ENCODE peak calls at places on chromosomes 4 and X, in ten cellular contexts. B, L, T, R, Z, V, G, E, K and J are unnamed samples.

GRCh38 chr4:186326391-186326790 is 60.4 kb downstream of the F11 start:
- DNase-seq in B (no peak), L (no peak), T (peak; percentile 17), R (no peak), Z (no peak), V (no peak), G (no peak), E (no peak), K (no peak), J (no peak)

GRCh38 chr4:183493246-183493645 is 11.6 kb upstream of the ING2 start:
- DNase-seq in B (no peak), L (no peak), T (no peak), R (no peak), Z (no peak), V (no peak), G (no peak), E (no peak), K (no peak), J (no peak)

GRCh38 chr4:79920454-79920853 is 152.6 kb downstream of the ANTXR2 start:
- DNase-seq in B (no peak), L (no peak), T (no peak), R (no peak), Z (no peak), V (no peak), G (no peak), E (no peak), K (no peak), J (no peak)

GRCh38 chrX:134544614-134545255 is 84.8 kb downstream of the HPRT1 start:
- DNase-seq in B (peak; percentile 76), L (no peak), T (no peak), R (no peak), Z (no peak), V (peak; percentile 57), G (no peak), E (no peak), K (peak; percentile 69), J (peak; percentile 44)

GRCh38 chr4:55435136-55435535 is 39.4 kb downstream of the TMEM165 start:
- DNase-seq in B (no peak), L (no peak), T (peak; percentile 48), R (no peak), Z (no peak), V (peak; percentile 41), G (no peak), E (no peak), K (no peak), J (no peak)

GRCh38 chr4:161952382-161952781 is 211.4 kb downstream of the FSTL5 start:
- DNase-seq in B (no peak), L (no peak), T (no peak), R (no peak), Z (no peak), V (no peak), G (no peak), E (no peak), K (no peak), J (no peak)

GRCh38 chrX:40299028-40299479 is 201.3 kb upstream of the BCOR start:
- DNase-seq in B (peak; percentile 76), L (no peak), T (no peak), R (no peak), Z (no peak), V (peak; percentile 74), G (no peak), E (no peak), K (no peak), J (no peak)

GRCh38 chrX:71541546-71542022 is 8.7 kb downstream of the OGT start:
- DNase-seq in B (no peak), L (no peak), T (peak; percentile 75), R (no peak), Z (no peak), V (no peak), G (no peak), E (no peak), K (no peak), J (no peak)

GRCh38 chrX:39896951-39897740 is 200.6 kb downstream of the BCOR start:
- DNase-seq in B (peak; percentile 92), L (no peak), T (peak; percentile 62), R (no peak), Z (peak; percentile 35), V (peak; percentile 65), G (no peak), E (peak; percentile 30), K (no peak), J (no peak)

GRCh38 chr4:8241211-8241779 is 28.3 kb upstream of the HTRA3 start:
- DNase-seq in B (no peak), L (peak; percentile 12), T (no peak), R (peak; percentile 15), Z (no peak), V (no peak), G (no peak), E (no peak), K (peak; percentile 59), J (no peak)

GRCh38 chr4:154779362-154779947 is 1.6 kb upstream of the RBM46 start:
- DNase-seq in B (no peak), L (no peak), T (peak; percentile 39), R (no peak), Z (no peak), V (peak; percentile 69), G (no peak), E (no peak), K (no peak), J (no peak)

GRCh38 chr4:77074961-77075855 is 581 bp downstream of the CCNI start:
- DNase-seq in B (peak; percentile 87), L (peak; percentile 77), T (peak; percentile 65), R (peak; percentile 81), Z (peak; percentile 74), V (peak; percentile 80), G (peak; percentile 75), E (peak; percentile 80), K (peak; percentile 96), J (peak; percentile 76)

DNA sequence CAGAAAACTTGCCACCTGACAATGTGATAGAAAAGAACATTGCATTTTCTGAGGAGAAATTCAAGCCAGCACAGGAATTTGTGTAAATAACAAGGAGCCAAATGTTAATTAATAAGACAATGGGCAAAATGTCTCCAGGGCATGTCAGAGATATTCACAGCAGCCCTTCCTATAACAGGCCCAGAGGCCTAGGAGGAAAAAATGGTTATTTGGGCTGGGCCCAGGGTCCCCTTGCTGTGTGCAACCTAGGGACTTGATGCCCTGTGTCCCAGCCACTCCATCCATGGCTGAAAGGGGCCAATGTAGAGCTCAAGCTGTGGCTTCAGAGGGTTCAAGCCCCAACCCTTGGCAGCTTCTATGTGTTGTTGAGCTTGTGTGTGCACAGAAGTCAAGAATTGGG is 55.5 kb upstream of the GABRG1 start:
- DNase-seq in B (no peak), L (no peak), T (no peak), R (no peak), Z (no peak), V (no peak), G (no peak), E (no peak), K (no peak), J (no peak)
- H3K4me3 ChIP-seq in B (no peak overlapping the region), L (no peak overlapping the region), T (no peak overlapping the region), R (no peak overlapping the region), Z (no peak overlapping the region), V (no peak overlapping the region), G (no peak overlapping the region), E (no peak overlapping the region), K (no peak overlapping the region), J (no peak overlapping the region)

DNA sequence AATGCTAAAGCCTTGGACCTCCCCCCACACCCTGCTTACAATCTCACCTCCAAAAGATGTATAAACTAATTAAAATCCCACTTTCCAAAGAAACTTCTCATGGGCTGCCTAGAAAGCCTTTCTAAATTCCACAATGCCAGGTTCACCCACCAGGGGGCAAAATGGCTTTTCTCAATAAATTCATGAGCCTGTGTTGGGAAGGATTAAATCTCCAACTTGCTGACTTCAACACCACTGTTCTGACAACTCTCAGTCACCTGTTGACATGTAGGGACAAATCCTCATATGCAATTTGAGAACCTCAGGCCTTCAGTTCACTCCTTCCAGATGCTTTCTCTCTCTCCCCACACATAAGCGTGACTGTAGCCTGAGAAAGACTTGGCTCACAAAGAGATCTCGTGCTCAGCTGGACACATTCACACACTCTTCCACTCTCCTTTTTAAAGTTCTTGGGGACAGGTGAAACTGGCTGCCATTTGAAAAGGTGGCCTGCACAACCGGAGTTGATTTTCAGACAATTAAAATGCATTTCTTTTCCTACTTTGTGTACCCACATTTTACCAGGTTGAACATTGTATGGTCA is 88.6 kb upstream of the PRPS2 start:
- DNase-seq in B (peak; percentile 64), L (no peak), T (no peak), R (no peak), Z (peak; percentile 33), V (peak; percentile 58), G (no peak), E (no peak), K (no peak), J (no peak)
- TF ChIP-seq CTCF in B (peak; percentile 72), L (peak; percentile 31), T (peak; percentile 18), R (no peak), Z (peak; percentile 59), V (peak; percentile 59), G (peak; percentile 16), E (no peak), K (no peak), J (no peak)

GRCh38 chrX:45760187-45760742 is 559.6 kb upstream of the DIPK2B start:
- DNase-seq in B (no peak), L (no peak), T (no peak), R (no peak), Z (no peak), V (no peak), G (no peak), E (no peak), K (no peak), J (no peak)

GRCh38 chrX:45758738-45759397 is 558.2 kb upstream of the DIPK2B start:
- DNase-seq in B (no peak), L (no peak), T (peak; percentile 49), R (no peak), Z (no peak), V (no peak), G (no peak), E (no peak), K (no peak), J (no peak)

GRCh38 chrX:45762699-45763647 is 562.3 kb upstream of the DIPK2B start:
- DNase-seq in B (no peak), L (no peak), T (no peak), R (no peak), Z (no peak), V (no peak), G (no peak), E (no peak), K (no peak), J (no peak)

GRCh38 chrX:45765281-45765680 is 564.6 kb upstream of the DIPK2B start:
- DNase-seq in B (no peak), L (no peak), T (no peak), R (no peak), Z (no peak), V (no peak), G (no peak), E (no peak), K (no peak), J (no peak)

GRCh38 chrX:45761920-45762319 is 561.2 kb upstream of the DIPK2B start:
- DNase-seq in B (no peak), L (no peak), T (no peak), R (no peak), Z (no peak), V (no peak), G (no peak), E (no peak), K (no peak), J (no peak)
- H3K4me1 ChIP-seq in B (no peaks in the 10 kb centered on the region), L (no peaks in the 10 kb centered on the region), T (peaks cover 9% of the 10 kb centered on the region), R (no peaks in the 10 kb centered on the region), Z (no peaks in the 10 kb centered on the region), V (peaks cover 15% of the 10 kb centered on the region), G (no peaks in the 10 kb centered on the region), E (peaks cover 12% of the 10 kb centered on the region), K (peaks cover 3% of the 10 kb centered on the region), J (no peaks in the 10 kb centered on the region)

DNA sequence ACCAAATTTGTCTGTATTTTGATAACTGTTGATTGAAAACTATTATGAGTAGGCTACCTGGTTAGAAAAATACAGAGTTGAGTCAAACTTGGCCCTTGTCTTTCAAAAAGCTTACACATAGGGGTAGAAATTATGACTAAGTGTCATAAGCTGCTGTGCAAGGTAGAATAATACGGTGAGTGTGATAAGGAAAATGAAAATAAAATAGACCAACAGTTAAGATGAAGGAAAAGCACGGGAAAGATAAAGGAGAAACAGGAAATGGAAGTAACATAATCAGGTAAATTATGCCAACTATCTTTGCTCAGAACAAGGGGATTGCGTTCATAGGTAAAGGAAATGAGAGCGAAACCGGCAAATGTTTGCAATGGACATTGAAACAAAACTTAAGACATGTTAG is 302.5 kb downstream of the PCDH7 start:
- DNase-seq in B (no peak), L (no peak), T (no peak), R (no peak), Z (no peak), V (no peak), G (no peak), E (no peak), K (no peak), J (no peak)
- H3K4me3 ChIP-seq in B (no peak overlapping the region), L (no peak overlapping the region), T (no peak overlapping the region), R (no peak overlapping the region), Z (no peak overlapping the region), V (no peak overlapping the region), G (no peak overlapping the region), E (no peak overlapping the region), K (no peak overlapping the region), J (no peak overlapping the region)